ENCODE peak calls at places on chromosomes 5 and 9, in four cellular contexts. N, W, V and C are unnamed samples.

GRCh38 chr9:32380944-32381343 is 3.5 kb upstream of the ACO1 start:
- DNase-seq in N (no peak), W (no peak), V (no peak), C (no peak)

GRCh38 chr9:17532461-17532860 is 46.4 kb upstream of the SH3GL2 start:
- DNase-seq in N (no peak), W (no peak), V (no peak), C (no peak)

GRCh38 chr5:33423018-33423630 is 17.6 kb upstream of the TARS1 start:
- DNase-seq in N (no peak), W (no peak), V (peak; percentile 60), C (peak; percentile 29)

GRCh38 chr9:127535834-127536233 is 76.2 kb upstream of the STXBP1 start:
- DNase-seq in N (no peak), W (no peak), V (peak; percentile 88), C (no peak)

GRCh38 chr5:91381134-91381773 is 1.9 kb downstream of the ARRDC3 start:
- DNase-seq in N (no peak), W (no peak), V (no peak), C (no peak)

GRCh38 chr5:157558089-157558595 is 17.4 kb downstream of the ADAM19 start:
- DNase-seq in N (peak; percentile 96), W (no peak), V (peak; percentile 77), C (no peak)

GRCh38 chr9:35706951-35707350 is 17.2 kb upstream of the TPM2 start:
- DNase-seq in N (no peak), W (no peak), V (no peak), C (no peak)

GRCh38 chr9:126043691-126044090 is 282.9 kb upstream of the MVB12B start:
- DNase-seq in N (no peak), W (peak; percentile 34), V (no peak), C (no peak)

GRCh38 chr9:135029434-135029833 is 58.0 kb upstream of the OLFM1 start:
- DNase-seq in N (no peak), W (no peak), V (no peak), C (no peak)

GRCh38 chr5:946720-947625 is 54.3 kb downstream of the TRIP13 start:
- DNase-seq in N (no peak), W (no peak), V (no peak), C (no peak)

GRCh38 chr5:96870094-96871021 is 5.9 kb upstream of the ERAP2 start:
- DNase-seq in N (no peak), W (no peak), V (no peak), C (peak; percentile 35)

GRCh38 chr9:89642789-89643188 is 38.0 kb downstream of the GADD45G start:
- DNase-seq in N (no peak), W (no peak), V (no peak), C (no peak)

GRCh38 chr5:175746851-175747250 is 89.0 kb downstream of the HRH2 start:
- DNase-seq in N (peak; percentile 48), W (peak; percentile 58), V (peak; percentile 30), C (no peak)

GRCh38 chr9:33416996-33417395 is 14.6 kb upstream of the AQP7 start:
- DNase-seq in N (no peak), W (no peak), V (no peak), C (peak; percentile 32)

GRCh38 chr5:92885950-92886349 is 695.1 kb downstream of the NR2F1-AS1 start:
- DNase-seq in N (no peak), W (peak; percentile 75), V (no peak), C (peak; percentile 60)

GRCh38 chr9:126621919-126622735 is 8.4 kb downstream of the LMX1B start:
- DNase-seq in N (no peak), W (no peak), V (no peak), C (no peak)

GRCh38 chr5:157506981-157507780 is 47.2 kb downstream of the NIPAL4 start:
- DNase-seq in N (no peak), W (no peak), V (no peak), C (no peak)

GRCh38 chr9:89541798-89542197 is 43.9 kb upstream of the SEMA4D start:
- DNase-seq in N (no peak), W (no peak), V (no peak), C (no peak)

GRCh38 chr5:124774002-124774318 is 27.5 kb upstream of the ZNF608 start:
- DNase-seq in N (no peak), W (no peak), V (no peak), C (no peak)

GRCh38 chr5:137753986-137754235 is 252 bp downstream of the HNRNPA0 start:
- DNase-seq in N (no peak), W (no peak), V (peak; percentile 72), C (no peak)

GRCh38 chr9:129595903-129596540 is 24.9 kb downstream of the C9orf50 start:
- DNase-seq in N (no peak), W (no peak), V (no peak), C (no peak)

GRCh38 chr9:33506626-33507370 is 17.3 kb upstream of the ANKRD18B start:
- DNase-seq in N (peak; percentile 93), W (no peak), V (peak; percentile 93), C (no peak)

GRCh38 chr5:173828952-173829351 is 59.2 kb upstream of the CPEB4 start:
- DNase-seq in N (no peak), W (no peak), V (no peak), C (peak; percentile 34)

GRCh38 chr9:136848393-136849037 is 694 bp upstream of the PHPT1 start:
- DNase-seq in N (no peak), W (peak; percentile 87), V (peak; percentile 70), C (peak; percentile 54)

GRCh38 chr5:169914766-169915165 is 65.5 kb downstream of the INSYN2B start:
- DNase-seq in N (no peak), W (peak; percentile 64), V (peak; percentile 84), C (no peak)

GRCh38 chr5:171945066-171945465 is 61.4 kb downstream of the FBXW11 start:
- DNase-seq in N (peak; percentile 37), W (no peak), V (peak; percentile 33), C (no peak)
- H3K4me1 ChIP-seq in N (peaks cover 20% of the 10 kb centered on the region), W (no peaks in the 10 kb centered on the region), V (peaks cover 8% of the 10 kb centered on the region), C (no peaks in the 10 kb centered on the region)

GRCh38 chr5:42879267-42879666 is 67.6 kb upstream of the SELENOP start:
- DNase-seq in N (no peak), W (no peak), V (no peak), C (no peak)
- H3F3A ChIP-seq in N (no peaks in the 10 kb centered on the region), W (no peaks in the 10 kb centered on the region), V (no peaks in the 10 kb centered on the region), C (no peaks in the 10 kb centered on the region)

GRCh38 chr9:95307538-95307937 is 10.0 kb downstream of the FANCC start:
- DNase-seq in N (no peak), W (no peak), V (no peak), C (no peak)

GRCh38 chr9:95313010-95313498 is 4.5 kb downstream of the FANCC start:
- DNase-seq in N (peak; percentile 77), W (peak; percentile 62), V (peak; percentile 77), C (no peak)

GRCh38 chr9:95316274-95316673 is 1.2 kb downstream of the FANCC start:
- DNase-seq in N (no peak), W (peak; percentile 28), V (no peak), C (peak; percentile 12)

GRCh38 chr9:95315108-95315746 is 2.3 kb downstream of the FANCC start:
- DNase-seq in N (no peak), W (no peak), V (no peak), C (no peak)

GRCh38 chr9:95311956-95312355 is 5.6 kb downstream of the FANCC start:
- DNase-seq in N (no peak), W (no peak), V (no peak), C (no peak)
- H3K4me1 ChIP-seq in N (peaks cover 33% of the 10 kb centered on the region), W (peaks cover 21% of the 10 kb centered on the region), V (peaks cover 5% of the 10 kb centered on the region), C (peaks cover 9% of the 10 kb centered on the region)

GRCh38 chr9:100091650-100092049 is 7.2 kb downstream of the ERP44 start:
- DNase-seq in N (no peak), W (no peak), V (no peak), C (no peak)

GRCh38 chr9:100087218-100087617 is 11.6 kb downstream of the ERP44 start:
- DNase-seq in N (no peak), W (no peak), V (no peak), C (no peak)

GRCh38 chr9:100092066-100092465 is 6.7 kb downstream of the ERP44 start:
- DNase-seq in N (no peak), W (no peak), V (no peak), C (no peak)

GRCh38 chr9:100088202-100088601 is 10.6 kb downstream of the ERP44 start:
- DNase-seq in N (no peak), W (no peak), V (no peak), C (no peak)

GRCh38 chr9:100090880-100091279 is 7.9 kb downstream of the ERP44 start:
- DNase-seq in N (no peak), W (no peak), V (no peak), C (no peak)
- H3F3A ChIP-seq in N (no peaks in the 10 kb centered on the region), W (no peaks in the 10 kb centered on the region), V (peaks cover 7% of the 10 kb centered on the region), C (no peaks in the 10 kb centered on the region)